ENCODE peak calls at places on chromosomes 16 and 17, in six cellular contexts. B, T, S, A, R and Y are unnamed samples.
A peak's percentile ranks its signal among the peaks of the same experiment; 100 is the strongest.

GRCh38 chr17:83081561-83082201 is 2.3 kb downstream of the METRNL start:
- DNase-seq in B (no peak), A (no peak), R (no peak), T (no peak), S (no peak), Y (no peak)

GRCh38 chr16:71709231-71709781 is 15.2 kb downstream of the PHLPP2 start:
- DNase-seq in B (no peak), S (peak; percentile 13), A (no peak), T (no peak), R (no peak), Y (no peak)

GRCh38 chr17:75645501-75645888 is 12.3 kb downstream of the SMIM5 start:
- DNase-seq in A (no peak), S (no peak), B (peak; percentile 90), T (no peak), R (no peak), Y (no peak)

GRCh38 chr17:82644148-82644547 is 4.1 kb downstream of the WDR45B start:
- DNase-seq in S (no peak), A (no peak), R (no peak), T (no peak), B (no peak), Y (no peak)

GRCh38 chr17:31533546-31534155 is 142.2 kb downstream of the RAB11FIP4 start:
- DNase-seq in T (no peak), B (peak; percentile 38), S (peak; percentile 76), A (peak; percentile 79), R (no peak), Y (no peak)

GRCh38 chr17:35849469-35850348 is 19.0 kb downstream of the HEATR9 start:
- DNase-seq in R (peak; percentile 20), A (peak; percentile 58), B (peak; percentile 33), S (peak; percentile 52), T (peak; percentile 64), Y (peak; percentile 54)

GRCh38 chr16:9908613-9909012 is 273.6 kb downstream of the GRIN2A start:
- DNase-seq in T (no peak), S (no peak), B (no peak), R (no peak), A (no peak), Y (no peak)

GRCh38 chr17:44940321-44940720 is 7.3 kb downstream of the KIF18B start:
- DNase-seq in R (no peak), T (peak; percentile 69), S (no peak), A (no peak), B (no peak), Y (no peak)

GRCh38 chr17:55605705-55606104 is 94.5 kb upstream of the SMIM36 start:
- DNase-seq in S (no peak), T (no peak), A (no peak), R (no peak), B (no peak), Y (no peak)

GRCh38 chr17:43378766-43379165 is 20.0 kb upstream of the ARL4D start:
- DNase-seq in B (no peak), T (no peak), R (no peak), A (no peak), S (no peak), Y (no peak)
- H3K9ac ChIP-seq in B (no peak overlapping the region), T (no peak overlapping the region), R (no peak overlapping the region), A (no peak overlapping the region), S (no peak overlapping the region), Y (no peak overlapping the region)

DNA sequence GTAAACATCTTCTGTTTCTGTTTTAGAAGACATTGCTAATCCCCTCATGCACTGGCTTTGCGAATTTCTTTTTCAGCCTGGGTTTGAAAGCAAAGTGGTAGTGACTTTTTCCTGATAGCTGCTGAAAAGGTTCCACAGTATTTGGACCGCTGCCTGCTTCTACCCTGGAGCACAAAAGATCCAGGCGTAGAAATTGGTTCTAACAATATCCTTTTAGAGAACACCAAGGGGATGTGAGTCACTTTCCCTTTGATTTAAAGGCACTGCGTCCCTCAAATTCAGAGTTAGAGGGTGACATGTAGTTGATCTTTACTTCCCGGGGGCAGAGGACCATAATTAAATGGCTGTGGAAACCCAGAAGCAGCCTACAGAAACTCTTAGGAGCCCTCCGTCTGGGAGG is 218.4 kb downstream of the WWOX start:
- DNase-seq in T (no peak), A (no peak), S (no peak), R (no peak), B (no peak), Y (no peak)
- TF ChIP-seq ZNF274 in T (no peak), A (no peak), S (no peak), R (no peak), B (no peak), Y (no peak)

DNA sequence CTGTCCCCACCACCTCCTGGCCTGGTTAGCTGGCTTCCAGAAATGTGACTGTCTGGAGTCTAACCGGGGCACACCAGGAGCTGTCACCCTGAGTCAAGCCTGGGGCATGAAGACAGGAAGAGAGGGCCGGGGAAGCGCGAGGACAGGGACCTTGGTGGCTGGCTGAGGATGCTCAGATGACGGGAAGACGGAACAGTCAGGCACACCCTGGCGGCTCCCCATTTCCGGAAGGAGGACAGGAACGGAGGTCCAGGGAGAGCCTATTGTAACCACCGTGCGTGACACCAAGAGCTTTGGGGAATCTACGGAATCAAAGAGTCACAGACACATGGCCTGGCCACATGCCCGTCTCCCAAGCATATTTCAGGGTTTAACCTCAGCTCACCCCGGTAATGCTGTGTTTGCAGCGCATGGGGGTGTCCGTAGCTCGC is 51.7 kb downstream of the SDK2 start:
- DNase-seq in S (no peak), R (no peak), A (no peak), B (no peak), T (no peak), Y (no peak)
- TF ChIP-seq YY1 in S (no peak), R (no peak), A (no peak), B (no peak), T (no peak), Y (no peak)

GRCh38 chr16:69917311-69917710 is 33.8 kb upstream of the CLEC18A start:
- DNase-seq in T (no peak), B (no peak), S (no peak), A (no peak), R (no peak), Y (no peak)
- H3K9ac ChIP-seq in T (no peak overlapping the region), B (no peak overlapping the region), S (no peak overlapping the region), A (no peak overlapping the region), R (no peak overlapping the region), Y (no peak overlapping the region)